ENCODE peak calls at places on chromosome 6, in nine cellular contexts. O is mesendoderm, E is astrocyte, I is GM23338, P is DND-41, V is PC-3, T is MM.1S, N is GM23248, A is fibroblast of lung. S is an unnamed sample. For H3K36me3 and H3K79me2, the result is how much of the 10 kb centered on the place peaks cover.

GRCh38 chr6:163585932-163586437 is 171.5 kb downstream of the QKI start:
- DNase-seq in N (peak), I (no peak), P (no peak), E (peak), A (peak), V (peak), T (no peak), O (peak), S (no peak)

GRCh38 chr6:43040542-43041257 is 13.0 kb downstream of the CUL7 start:
- DNase-seq in N (no peak), O (no peak), T (no peak), P (no peak), A (no peak), E (no peak), V (no peak), I (no peak), S (no peak)

GRCh38 chr6:54595844-54596243 is 250.7 kb upstream of the FAM83B start:
- DNase-seq in A (peak), T (no peak), V (no peak), O (no peak), P (no peak), N (peak), I (no peak), E (no peak), S (no peak)

GRCh38 chr6:56279346-56280080 is 32.1 kb upstream of the COL21A1 start:
- DNase-seq in P (no peak), N (no peak), I (no peak), V (peak), A (peak), T (no peak), E (peak), O (peak), S (no peak)

GRCh38 chr6:32947552-32948465 is 5.1 kb downstream of the HLA-DMA start:
- DNase-seq in E (no peak), V (peak), P (no peak), O (peak), N (peak), I (peak), A (peak), T (peak), S (peak)

GRCh38 chr6:83707829-83708545 is 914 bp downstream of the SNAP91 start:
- DNase-seq in E (peak), P (no peak), A (peak), T (no peak), O (peak), I (peak), V (no peak), N (peak), S (no peak)

GRCh38 chr6:106556368-106556960 is 72.8 kb downstream of the RTN4IP1 start:
- DNase-seq in A (peak), E (peak), O (no peak), N (peak), P (no peak), T (peak), I (no peak), V (peak), S (peak)

GRCh38 chr6:128456510-128457244 is 63.7 kb downstream of the PTPRK start:
- DNase-seq in O (no peak), T (no peak), E (no peak), A (no peak), V (no peak), I (no peak), P (no peak), N (no peak), S (no peak)

GRCh38 chr6:155436981-155437749 is 18.5 kb downstream of the NOX3 start:
- DNase-seq in I (no peak), T (no peak), A (no peak), E (no peak), N (no peak), V (no peak), P (no peak), O (no peak), S (no peak)

GRCh38 chr6:168374051-168374502 is 54.5 kb upstream of the DACT2 start:
- DNase-seq in E (no peak), I (no peak), V (no peak), P (no peak), O (no peak), T (no peak), N (no peak), A (no peak), S (no peak)

GRCh38 chr6:21531393-21531792 is 62.2 kb upstream of the SOX4 start:
- DNase-seq in T (no peak), E (no peak), A (no peak), I (no peak), N (no peak), P (no peak), O (no peak), V (no peak), S (no peak)

GRCh38 chr6:170024940-170025339 is 265.9 kb downstream of the DLL1 start:
- DNase-seq in P (no peak), E (peak), T (no peak), V (peak), I (no peak), O (no peak), A (no peak), N (peak), S (no peak)

GRCh38 chr6:87291879-87292278 is 30.5 kb upstream of the SMIM8 start:
- DNase-seq in N (no peak), I (no peak), O (no peak), A (no peak), V (peak), T (no peak), P (no peak), E (no peak), S (no peak)

GRCh38 chr6:24865161-24865560 is 66.4 kb upstream of the ARMH2 start:
- DNase-seq in V (no peak), N (no peak), A (no peak), O (no peak), P (no peak), I (no peak), E (no peak), T (no peak), S (no peak)

GRCh38 chr6:152816055-152816454 is 65.5 kb downstream of the VIP start:
- DNase-seq in E (no peak), V (no peak), O (no peak), T (no peak), A (no peak), N (no peak), P (no peak), I (no peak), S (no peak)

GRCh38 chr6:35706468-35706867 is 17.8 kb upstream of the FKBP5 start:
- DNase-seq in I (no peak), E (no peak), O (no peak), T (no peak), V (no peak), P (no peak), N (peak), A (no peak), S (no peak)

GRCh38 chr6:40473026-40473425 is 114.1 kb downstream of the LRFN2 start:
- DNase-seq in A (no peak), V (no peak), T (no peak), I (no peak), P (no peak), N (no peak), E (no peak), O (no peak), S (no peak)

GRCh38 chr6:90288404-90288803 is 8.2 kb downstream of the BACH2 start:
- DNase-seq in N (peak), O (peak), I (peak), E (peak), P (no peak), A (peak), V (peak), T (no peak), S (no peak)

GRCh38 chr6:14664616-14665315 is 547.2 kb downstream of the CD83 start:
- DNase-seq in T (no peak), A (no peak), N (peak), O (peak), E (no peak), I (peak), P (peak), V (peak), S (no peak)

DNA sequence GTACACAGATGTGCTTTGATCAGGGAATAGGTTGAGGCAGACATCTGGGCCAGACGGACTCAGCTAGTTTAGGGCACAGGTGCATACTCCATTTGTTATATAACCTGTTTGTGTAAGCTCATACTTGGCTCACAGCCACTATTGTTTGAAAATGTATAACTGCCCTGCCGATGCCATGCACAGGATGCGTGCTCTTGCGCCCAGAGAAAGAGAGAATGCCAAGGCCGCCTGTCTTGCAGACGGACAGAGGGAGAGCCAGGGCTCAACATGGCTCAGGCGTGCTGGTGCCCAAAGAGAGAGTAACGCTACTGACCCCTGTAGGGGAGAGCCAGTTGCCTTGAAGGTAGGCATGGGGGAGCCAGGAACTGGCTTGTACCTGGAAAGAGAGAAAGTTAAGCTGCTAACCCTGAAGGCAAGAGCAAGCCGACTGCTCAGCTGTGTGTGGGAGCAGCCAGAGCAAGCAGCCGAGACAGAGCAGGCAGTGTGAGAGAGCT is 57.7 kb downstream of the FAM229B start:
- DNase-seq in T (no peak), A (no peak), O (peak), P (no peak), N (no peak), E (no peak), I (peak), V (no peak), S (no peak)
- H3K36me3 ChIP-seq in T (under half), A (under half), O (under half), P (under half), N (half or more), E (under half), I (under half), V (under half), S (under half)

GRCh38 chr6:151391021-151391470 is 313 bp downstream of the ZBTB2 start:
- DNase-seq in T (peak), I (peak), A (peak), N (peak), O (peak), V (no peak), E (peak), P (peak), S (peak)
- H3K79me2 ChIP-seq in T (half or more), I (half or more), A (half or more), N (half or more), O (half or more), V (half or more), E (half or more), P (half or more), S (half or more)

DNA sequence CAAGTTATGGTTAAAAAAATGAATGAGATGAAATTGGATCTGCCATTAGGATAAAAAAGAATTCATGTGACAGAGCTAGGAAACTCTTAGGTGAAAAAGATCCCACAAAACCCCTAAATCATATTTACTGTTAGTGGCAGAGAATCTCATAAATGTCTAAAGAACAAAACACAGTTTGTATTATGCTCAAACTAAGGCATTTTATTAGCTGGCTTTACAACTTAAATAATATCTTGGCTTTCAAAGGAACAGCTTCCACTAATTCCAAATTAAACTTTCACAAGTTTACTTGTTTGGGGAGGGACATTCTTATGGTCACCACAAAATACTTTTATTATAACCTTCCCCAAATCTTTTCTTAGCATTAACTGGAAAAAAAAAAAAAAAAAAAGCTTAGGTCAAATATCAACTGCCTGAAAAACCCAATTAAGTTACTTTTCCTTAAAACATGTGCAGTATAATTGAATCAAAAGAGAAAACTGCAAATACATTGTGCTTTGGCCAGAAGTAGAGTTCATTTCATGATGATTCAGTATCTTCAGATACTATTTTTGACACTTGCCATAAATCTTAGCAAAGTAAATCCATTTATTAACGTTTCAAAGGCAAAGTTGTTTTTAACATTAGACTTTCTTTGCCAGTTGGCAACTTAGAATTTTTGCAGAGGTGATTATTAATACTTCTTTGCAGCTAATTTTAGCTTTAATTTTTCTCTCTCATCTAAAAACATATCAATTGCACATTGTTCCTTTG is 14.7 kb upstream of the ALDH8A1 start:
- DNase-seq in T (no peak), A (peak), I (no peak), P (no peak), V (no peak), N (no peak), E (peak), O (no peak), S (no peak)
- H3K36me3 ChIP-seq in T (under half), A (under half), I (under half), P (half or more), V (under half), N (half or more), E (under half), O (under half), S (under half)

DNA sequence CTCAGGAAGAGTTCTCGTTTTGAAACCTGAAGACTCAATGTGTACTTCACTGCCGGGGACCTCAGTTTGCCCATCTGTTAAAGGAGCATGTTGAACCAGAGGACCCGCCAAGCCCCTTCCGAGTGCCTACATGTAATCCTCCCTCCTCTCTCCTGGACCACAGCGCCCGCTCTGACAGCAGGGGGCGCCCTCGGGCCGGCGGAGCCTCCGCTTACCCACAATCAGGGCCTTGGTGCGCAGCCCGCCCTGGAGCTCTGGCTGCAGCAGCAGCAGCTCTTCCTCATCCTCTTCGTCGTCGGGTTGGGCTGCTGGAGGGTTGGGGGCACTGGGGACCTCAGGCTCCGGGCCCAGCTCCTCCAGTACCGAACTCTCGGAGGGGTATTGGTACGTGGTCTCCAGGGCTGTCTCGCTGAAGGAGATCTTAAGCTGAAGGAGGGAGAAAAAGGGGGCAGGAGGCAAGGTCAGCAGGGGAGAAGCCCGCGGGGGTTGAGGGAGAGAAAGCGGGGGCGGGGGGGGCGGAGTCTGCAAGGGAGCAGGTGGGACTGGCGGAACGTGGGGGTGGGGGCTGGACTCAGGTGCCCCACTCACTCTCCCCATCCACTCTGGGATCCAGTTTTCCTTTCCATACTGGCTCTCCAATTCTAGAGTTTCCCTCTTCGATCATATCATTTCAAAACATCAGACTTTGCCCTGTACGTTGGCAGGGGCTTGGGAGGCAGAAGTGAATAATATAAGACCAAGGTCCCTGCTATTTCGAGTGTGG is 6.3 kb upstream of the DHX16 start:
- DNase-seq in I (peak), P (peak), A (peak), E (peak), T (peak), V (peak), N (peak), O (peak), S (peak)
- H3K79me2 ChIP-seq in I (under half), P (half or more), A (half or more), E (half or more), T (half or more), V (half or more), N (half or more), O (under half), S (under half)

DNA sequence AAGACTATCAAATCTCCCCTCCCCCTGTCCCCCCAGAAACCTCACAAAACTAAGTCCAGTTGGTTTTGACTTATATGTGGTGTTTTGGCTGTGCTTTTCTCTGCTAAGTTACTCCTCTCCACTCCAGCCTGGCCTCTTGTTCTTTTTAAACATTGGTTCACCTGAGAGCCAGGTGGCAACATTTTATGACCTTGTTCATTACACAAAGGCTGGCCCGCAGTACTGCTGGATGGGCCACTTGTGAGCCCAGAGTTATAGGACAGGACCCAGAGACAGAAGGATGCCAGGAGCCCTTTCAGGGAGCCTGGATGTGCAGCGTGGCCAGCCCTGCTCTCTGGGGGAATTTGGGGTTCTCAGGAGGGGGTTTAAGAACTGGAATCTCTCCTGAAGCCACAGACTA is 90.0 kb downstream of the RAMACL start:
- DNase-seq in P (no peak), I (no peak), N (no peak), O (no peak), A (no peak), T (no peak), V (no peak), E (no peak), S (no peak)
- H3K36me3 ChIP-seq in P (under half), I (under half), N (under half), O (under half), A (under half), T (under half), V (under half), E (under half), S (under half)

GRCh38 chr6:132494954-132495353 is 18.0 kb downstream of the STX7 start:
- DNase-seq in N (no peak), P (no peak), I (no peak), O (no peak), A (no peak), T (no peak), E (no peak), V (no peak), S (peak)
- H3K79me2 ChIP-seq in N (half or more), P (under half), I (under half), O (under half), A (under half), T (half or more), E (under half), V (under half), S (half or more)

GRCh38 chr6:44307217-44307616 is 5.9 kb downstream of the AARS2 start:
- DNase-seq in V (no peak), A (no peak), I (no peak), T (no peak), E (no peak), N (no peak), O (no peak), P (no peak), S (no peak)
- H3K36me3 ChIP-seq in V (under half), A (under half), I (under half), T (under half), E (under half), N (under half), O (under half), P (half or more), S (under half)

GRCh38 chr6:52363222-52363867 is 1.4 kb downstream of the PAQR8 start:
- DNase-seq in T (no peak), A (no peak), E (no peak), I (no peak), O (no peak), N (peak), P (no peak), V (no peak), S (no peak)
- H3K79me2 ChIP-seq in T (under half), A (under half), E (under half), I (under half), O (under half), N (under half), P (half or more), V (under half), S (under half)

DNA sequence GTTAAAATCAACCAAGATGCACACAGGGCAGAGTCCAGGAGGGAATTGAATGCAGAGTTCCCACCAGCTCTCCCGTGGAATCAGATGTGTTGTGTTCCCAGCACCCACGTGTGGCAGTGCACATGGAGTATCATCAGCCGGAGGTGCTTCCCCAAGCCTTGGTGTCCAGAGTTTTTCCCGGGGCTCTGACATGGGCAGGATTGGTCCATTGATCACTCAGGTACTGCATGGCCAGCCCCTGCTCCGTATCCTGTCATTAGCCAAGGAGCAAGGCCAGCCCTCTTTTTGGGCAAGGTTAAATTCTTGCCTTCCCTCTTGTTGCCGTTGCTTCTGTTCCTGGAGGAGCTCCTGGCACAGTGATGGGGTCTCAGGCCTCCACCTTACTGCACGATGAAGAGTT is 28.6 kb upstream of the SLC22A1 start:
- DNase-seq in V (no peak), T (no peak), P (no peak), I (no peak), E (no peak), N (no peak), O (no peak), A (no peak), S (no peak)
- H3K36me3 ChIP-seq in V (under half), T (under half), P (half or more), I (under half), E (under half), N (under half), O (under half), A (under half), S (under half)

GRCh38 chr6:161271343-161272019 is 2.4 kb downstream of the AGPAT4 start:
- DNase-seq in I (peak), O (peak), A (no peak), P (no peak), E (no peak), V (peak), T (no peak), N (no peak), S (no peak)
- H3K79me2 ChIP-seq in I (half or more), O (under half), A (under half), P (under half), E (half or more), V (under half), T (under half), N (half or more), S (under half)

S was measured in Karpas-422.